ENCODE peak calls at places on chromosomes 3 and 15, in eight cellular contexts. Y, M, C, W, D, O, R and E are unnamed samples.

GRCh38 chr3:197750863-197751737 is 1.4 kb downstream of the FYTTD1 start:
- DNase-seq in W (no peak), O (peak; percentile 60), Y (peak; percentile 30), C (peak; percentile 75), D (peak; percentile 30), R (peak; percentile 16), M (peak; percentile 57), E (peak; percentile 42)

GRCh38 chr3:182967218-182968204 is 12.8 kb downstream of the DCUN1D1 start:
- DNase-seq in C (no peak), W (no peak), Y (no peak), R (no peak), D (no peak), M (no peak), O (no peak), E (no peak)

GRCh38 chr3:127822166-127822835 is at the start of gene MGLL:
- DNase-seq in R (no peak), D (peak; percentile 51), W (no peak), C (peak; percentile 51), Y (no peak), O (no peak), M (peak; percentile 66), E (no peak)

GRCh38 chr3:4633078-4634004 is 140.2 kb downstream of the ITPR1 start:
- DNase-seq in D (no peak), M (no peak), O (no peak), W (peak; percentile 70), Y (no peak), C (no peak), R (no peak), E (peak; percentile 39)

GRCh38 chr3:26099692-26100091 is 309.8 kb downstream of the OXSM start:
- DNase-seq in M (no peak), R (no peak), O (no peak), C (no peak), D (no peak), Y (no peak), W (no peak), E (no peak)

GRCh38 chr3:175731543-175731942 is 872.4 kb downstream of the NAALADL2 start:
- DNase-seq in C (no peak), M (no peak), R (no peak), D (no peak), O (no peak), W (no peak), Y (no peak), E (no peak)

GRCh38 chr3:189530822-189531221 is 100.4 kb upstream of the TP63 start:
- DNase-seq in Y (peak; percentile 7), R (no peak), O (no peak), D (no peak), M (no peak), W (peak; percentile 34), C (no peak), E (no peak)

GRCh38 chr3:16176391-16177030 is 2.0 kb downstream of the GALNT15 start:
- DNase-seq in D (no peak), R (no peak), W (no peak), M (no peak), C (no peak), Y (no peak), O (no peak), E (no peak)

GRCh38 chr15:65132841-65133549 is 613 bp downstream of the PDCD7 start:
- DNase-seq in W (peak; percentile 60), O (peak; percentile 59), M (peak; percentile 32), D (no peak), C (peak; percentile 39), Y (peak; percentile 10), R (peak; percentile 14), E (no peak)

GRCh38 chr15:101138086-101138660 is 113.7 kb downstream of the CHSY1 start:
- DNase-seq in O (no peak), W (no peak), R (no peak), D (no peak), Y (no peak), C (no peak), M (no peak), E (no peak)

GRCh38 chr3:126961791-126962461 is 21.0 kb upstream of the PLXNA1 start:
- DNase-seq in D (no peak), O (no peak), W (no peak), C (peak; percentile 62), M (no peak), Y (no peak), R (no peak), E (no peak)

GRCh38 chr15:44501768-44502366 is 35.1 kb upstream of the EIF3J start:
- DNase-seq in M (no peak), W (peak; percentile 67), R (no peak), Y (no peak), D (no peak), O (no peak), C (no peak), E (peak; percentile 25)

GRCh38 chr15:31391687-31392671 is 65.3 kb downstream of the KLF13 start:
- DNase-seq in O (peak; percentile 88), C (peak; percentile 86), W (peak; percentile 91), R (peak; percentile 65), Y (peak; percentile 83), D (peak; percentile 31), M (peak; percentile 90), E (peak; percentile 89)

GRCh38 chr15:80776420-80777045 is 2.6 kb upstream of the CEMIP start:
- DNase-seq in W (peak; percentile 68), Y (peak; percentile 68), R (peak; percentile 30), M (peak; percentile 84), D (peak; percentile 81), O (peak; percentile 66), C (peak; percentile 72), E (peak; percentile 62)

GRCh38 chr3:42979044-42979962 is at the start of gene GASK1A:
- DNase-seq in R (no peak), W (no peak), Y (peak; percentile 13), C (peak; percentile 61), D (peak; percentile 10), O (peak; percentile 59), M (peak; percentile 36), E (no peak)

GRCh38 chr3:51637144-51637940 is 33.7 kb upstream of the TEX264 start:
- DNase-seq in D (no peak), W (no peak), R (no peak), Y (no peak), C (no peak), O (no peak), M (no peak), E (no peak)

GRCh38 chr3:18951333-18951732 is 197.0 kb upstream of the KCNH8 start:
- DNase-seq in D (no peak), Y (no peak), O (no peak), W (no peak), C (no peak), R (no peak), M (no peak), E (no peak)

GRCh38 chr3:122443090-122443489 is 27.2 kb upstream of the WDR5B start:
- DNase-seq in C (no peak), O (no peak), Y (no peak), M (no peak), D (no peak), W (no peak), R (no peak), E (no peak)

GRCh38 chr3:150411971-150412370 is 3.9 kb downstream of the TSC22D2 start:
- DNase-seq in M (no peak), C (no peak), R (no peak), W (peak; percentile 71), O (no peak), D (no peak), Y (no peak), E (no peak)

GRCh38 chr3:170740726-170741591 is 129.0 kb downstream of the RPL22L1 start:
- DNase-seq in O (no peak), R (no peak), W (peak; percentile 70), C (peak; percentile 59), M (peak; percentile 21), D (no peak), Y (no peak), E (no peak)

GRCh38 chr3:30352919-30353318 is 253.5 kb upstream of the TGFBR2 start:
- DNase-seq in C (no peak), W (no peak), O (no peak), M (no peak), Y (no peak), R (no peak), D (no peak), E (no peak)

GRCh38 chr3:108486910-108487309 is 23.5 kb downstream of the MYH15 start:
- DNase-seq in R (no peak), C (peak; percentile 22), Y (no peak), D (no peak), M (no peak), O (no peak), W (peak; percentile 83), E (no peak)